ENCODE peak calls at places on chromosome 21, in five cellular contexts. F is stomach, M is transverse colon, H is fibroblast of villous mesenchyme, O is PC-9. Z is an unnamed sample.
A peak's percentile ranks its signal among the peaks of the same experiment; 100 is the strongest.

GRCh38 chr21:35217504-35218060 is 168.5 kb upstream of the RUNX1 start:
- DNase-seq in F (no peak), M (no peak), H (peak; percentile 67), O (peak; percentile 100), Z (peak; percentile 89)

GRCh38 chr21:16046625-16047340 is 317.0 kb downstream of the USP25 start:
- DNase-seq in F (no peak), M (no peak), H (peak; percentile 39), O (peak; percentile 36), Z (peak; percentile 4)

GRCh38 chr21:35764586-35764985 is 295.7 kb downstream of the SETD4 start:
- DNase-seq in F (no peak), M (no peak), H (no peak), O (no peak), Z (no peak)

GRCh38 chr21:46194374-46195334 is 10.4 kb upstream of the SPATC1L start:
- DNase-seq in F (peak; percentile 17), M (no peak), H (no peak), O (no peak), Z (no peak)

GRCh38 chr21:45452696-45453307 is 47.8 kb downstream of the COL18A1 start:
- DNase-seq in F (no peak), M (no peak), H (no peak), O (no peak), Z (no peak)

GRCh38 chr21:44958471-44959191 is 18.8 kb downstream of the SLX9 start:
- DNase-seq in F (peak; percentile 48), M (peak; percentile 55), H (peak; percentile 97), O (no peak), Z (peak; percentile 96)

GRCh38 chr21:37079211-37079824 is 6.3 kb downstream of the TTC3 start:
- DNase-seq in F (no peak), M (no peak), H (no peak), O (no peak), Z (no peak)

GRCh38 chr21:45252448-45252925 is 35.2 kb downstream of the POFUT2 start:
- DNase-seq in F (no peak), M (no peak), H (no peak), O (no peak), Z (no peak)

DNA sequence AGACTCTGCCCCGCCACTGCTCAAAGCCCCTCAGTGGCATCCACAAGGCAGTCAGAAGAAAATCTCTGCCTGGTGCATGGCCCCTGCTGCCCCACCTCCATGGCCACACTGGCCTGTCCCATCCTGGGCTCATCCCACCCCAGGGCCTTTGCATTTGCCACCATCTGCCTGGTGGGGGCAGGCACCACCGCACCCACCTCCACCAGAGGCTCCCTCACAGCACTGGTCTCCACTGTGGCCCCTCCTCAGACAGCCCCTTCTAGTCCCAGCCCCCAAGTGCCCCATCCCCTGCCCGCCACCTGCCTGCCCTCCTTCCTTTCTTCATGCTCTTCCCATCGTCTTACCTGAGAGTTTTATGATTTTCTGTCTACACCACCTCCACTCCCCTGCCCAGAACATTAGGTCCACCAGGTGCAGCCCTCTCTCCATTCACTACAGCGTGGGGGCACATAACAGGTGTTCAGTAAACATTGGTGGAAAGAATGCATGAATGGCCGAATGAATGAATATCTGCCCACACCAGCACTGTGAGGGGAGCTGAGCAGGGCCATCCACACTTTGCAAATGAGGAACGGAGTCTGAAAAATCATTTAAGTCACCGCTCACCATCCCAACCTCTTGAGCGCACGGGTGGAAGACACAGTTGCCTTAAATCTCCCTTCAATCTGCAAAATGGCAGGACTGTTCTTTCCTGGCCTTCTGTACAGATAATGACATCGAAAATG is 2.1 kb downstream of the PRDM15 start:
- DNase-seq in F (no peak), M (no peak), H (no peak), O (no peak), Z (no peak)
- H3K4me3 ChIP-seq in F (peak overlapping the region; percentile 78), M (no peak overlapping the region), H (peak overlapping the region; percentile 71), O (no peak overlapping the region), Z (peak overlapping the region; percentile 78)

GRCh38 chr21:33236013-33236686 is 6.4 kb downstream of the IFNAR2 start:
- DNase-seq in F (no peak), M (no peak), H (no peak), O (no peak), Z (no peak)

GRCh38 chr21:33237446-33237845 is 7.7 kb downstream of the IFNAR2 start:
- DNase-seq in F (no peak), M (no peak), H (peak; percentile 40), O (no peak), Z (no peak)

GRCh38 chr21:33236799-33237198 is 7.1 kb downstream of the IFNAR2 start:
- DNase-seq in F (no peak), M (no peak), H (no peak), O (no peak), Z (no peak)

GRCh38 chr21:33232640-33233039 is 2.9 kb downstream of the IFNAR2 start:
- DNase-seq in F (no peak), M (no peak), H (no peak), O (no peak), Z (no peak)

GRCh38 chr21:33234618-33235520 is 5.1 kb downstream of the IFNAR2 start:
- DNase-seq in F (no peak), M (no peak), H (no peak), O (no peak), Z (no peak)
- TF ChIP-seq CTCF in F (no peak), M (no peak), H (no peak), O (no peak), Z (no peak)

GRCh38 chr21:33024278-33025103 is 1.2 kb upstream of the OLIG2 start:
- DNase-seq in F (no peak), M (no peak), H (no peak), O (no peak), Z (no peak)

GRCh38 chr21:33025471-33026298 is at the start of gene OLIG2:
- DNase-seq in F (no peak), M (no peak), H (peak; percentile 11), O (no peak), Z (no peak)

GRCh38 chr21:33026299-33026858 is 644 bp downstream of the OLIG2 start:
- DNase-seq in F (no peak), M (no peak), H (no peak), O (no peak), Z (no peak)

GRCh38 chr21:33023574-33024277 is 2.0 kb upstream of the OLIG2 start:
- DNase-seq in F (no peak), M (no peak), H (no peak), O (no peak), Z (no peak)

DNA sequence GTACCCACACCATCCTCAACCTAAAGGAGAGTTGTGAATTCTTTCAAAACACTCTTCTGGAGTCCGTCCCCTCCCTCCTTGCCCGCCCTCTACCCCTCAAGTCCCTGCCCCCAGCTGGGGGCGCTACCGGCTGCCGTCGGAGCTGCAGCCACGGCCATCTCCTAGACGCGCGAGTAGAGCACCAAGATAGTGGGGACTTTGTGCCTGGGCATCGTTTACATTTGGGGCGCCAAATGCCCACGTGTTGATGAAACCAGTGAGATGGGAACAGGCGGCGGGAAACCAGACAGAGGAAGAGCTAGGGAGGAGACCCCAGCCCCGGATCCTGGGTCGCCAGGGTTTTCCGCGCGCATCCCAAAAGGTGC is 647 bp upstream of the OLIG2 start:
- DNase-seq in F (no peak), M (no peak), H (no peak), O (no peak), Z (no peak)
- H3K4me3 ChIP-seq in F (no peak overlapping the region), M (no peak overlapping the region), H (no peak overlapping the region), O (no peak overlapping the region), Z (no peak overlapping the region)

GRCh38 chr21:39348355-39349210 is at the start of gene HMGN1:
- DNase-seq in F (peak; percentile 88), M (peak; percentile 88), H (peak; percentile 86), O (peak; percentile 58), Z (peak; percentile 93)
- TF ChIP-seq CTCF in F (no peak), M (no peak), H (no peak), O (no peak), Z (no peak)